ENCODE peak calls at places on chromosomes 1 and 21, in eight cellular contexts. J is stimulated activated CD8-positive, alpha-beta memory T cell treated with anti-CD3 and anti-CD28 coated beads, Interleukin-2, amount 100 ng/mL, for 48 hours; T is caudate nucleus; P is lung; O is lower leg skin; B is stimulated activated CD4-positive, alpha-beta T cell treated with anti-CD3 and anti-CD28 coated beads, Interleukin-12 subunit alpha, Interleukin-12 subunit beta, amount 100 ng/mL, for 4 hours; A is HAP-1; X is glomerular endothelial cell. R is an unnamed sample.

GRCh38 chr1:10943991-10944730 is 68.3 kb upstream of the TARDBP start:
- DNase-seq in B (no peak), J (no peak), O (no peak), T (no peak), P (no peak), X (no peak), A (no peak), R (no peak)

GRCh38 chr1:235014756-235015155 is 113.9 kb downstream of the TOMM20 start:
- DNase-seq in A (no peak), O (peak), T (no peak), J (no peak), P (no peak), B (no peak), X (no peak), R (no peak)

GRCh38 chr1:211352985-211353515 is 26.4 kb downstream of the TRAF5 start:
- DNase-seq in A (peak), J (peak), O (peak), B (peak), T (no peak), X (no peak), P (peak), R (peak)

GRCh38 chr1:33388989-33389771 is 41.7 kb downstream of the PHC2 start:
- DNase-seq in X (no peak), A (no peak), T (no peak), O (no peak), P (no peak), B (no peak), J (no peak), R (no peak)

GRCh38 chr1:53576381-53576801 is 117.2 kb downstream of the DMRTB1 start:
- DNase-seq in A (no peak), O (peak), X (no peak), P (no peak), J (no peak), T (no peak), B (no peak), R (no peak)

GRCh38 chr1:235513495-235514366 is 9.5 kb upstream of the B3GALNT2 start:
- DNase-seq in O (no peak), B (no peak), A (peak), T (no peak), P (no peak), X (no peak), J (no peak), R (no peak)

GRCh38 chr1:211356723-211357418 is 30.2 kb downstream of the TRAF5 start:
- DNase-seq in P (no peak), O (no peak), J (no peak), B (no peak), X (no peak), T (no peak), A (peak), R (no peak)

GRCh38 chr1:33348676-33349080 is 27.8 kb upstream of the A3GALT2 start:
- DNase-seq in T (no peak), X (no peak), B (peak), P (no peak), O (peak), A (peak), J (peak), R (no peak)

GRCh38 chr1:161013591-161014513 is 7.1 kb downstream of the F11R start:
- DNase-seq in P (peak), X (peak), B (peak), A (no peak), J (peak), T (no peak), O (peak), R (peak)

GRCh38 chr1:24875976-24876609 is 54.0 kb downstream of the RUNX3 start:
- DNase-seq in P (no peak), A (no peak), X (no peak), T (no peak), O (peak), B (no peak), J (no peak), R (no peak)

GRCh38 chr1:11515403-11516300 is 36.7 kb downstream of the DISP3 start:
- DNase-seq in J (no peak), B (no peak), P (no peak), A (no peak), O (peak), T (no peak), X (no peak), R (no peak)

GRCh38 chr1:228555074-228555989 is 68.2 kb downstream of the RNF187 start:
- DNase-seq in T (no peak), B (peak), O (peak), P (no peak), X (no peak), A (no peak), J (peak), R (no peak)

GRCh38 chr1:240385985-240386978 is 225.7 kb downstream of the GREM2 start:
- DNase-seq in J (no peak), B (no peak), O (no peak), A (no peak), X (no peak), P (no peak), T (no peak), R (no peak)

GRCh38 chr1:182764029-182764768 is 25.4 kb upstream of the NPL start:
- DNase-seq in O (no peak), X (no peak), T (no peak), B (no peak), J (no peak), P (no peak), A (no peak), R (no peak)

GRCh38 chr1:36425791-36426190 is 24.5 kb downstream of the OSCP1 start:
- DNase-seq in T (no peak), A (no peak), X (no peak), J (no peak), O (no peak), B (no peak), P (no peak), R (no peak)

GRCh38 chr21:21712761-21713558 is 714.8 kb downstream of the NCAM2 start:
- DNase-seq in A (peak), O (no peak), P (no peak), T (no peak), B (no peak), J (no peak), X (no peak), R (no peak)

GRCh38 chr1:90459570-90459969 is 257.5 kb downstream of the BARHL2 start:
- DNase-seq in P (no peak), A (no peak), T (no peak), O (no peak), J (no peak), X (no peak), B (no peak), R (no peak)

GRCh38 chr1:204760350-204761134 is 75.0 kb upstream of the LRRN2 start:
- DNase-seq in O (no peak), J (no peak), P (no peak), B (no peak), T (no peak), X (no peak), A (no peak), R (no peak)

GRCh38 chr1:20212685-20213331 is 26.5 kb upstream of the PLA2G2C start:
- DNase-seq in T (no peak), X (no peak), J (peak), O (peak), A (peak), P (peak), B (peak), R (peak)

GRCh38 chr1:5975133-5975880 is 16.9 kb downstream of the NPHP4 start:
- DNase-seq in O (no peak), X (no peak), A (no peak), B (peak), P (no peak), T (no peak), J (peak), R (no peak)

GRCh38 chr1:231312389-231312788 is 25.3 kb downstream of the EXOC8 start:
- DNase-seq in P (no peak), O (peak), X (no peak), A (no peak), T (no peak), B (no peak), J (no peak), R (no peak)

GRCh38 chr1:145702826-145703225 is 4.3 kb downstream of the PDZK1 start:
- DNase-seq in O (peak), T (no peak), A (no peak), P (no peak), X (no peak), J (no peak), B (no peak), R (no peak)

GRCh38 chr1:189859385-189859977 is 618.2 kb downstream of the BRINP3 start:
- DNase-seq in T (no peak), X (no peak), J (no peak), O (no peak), B (peak), P (no peak), A (no peak), R (peak)

GRCh38 chr1:235015291-235015990 is 113.2 kb downstream of the TOMM20 start:
- DNase-seq in A (no peak), T (no peak), O (peak), J (peak), P (no peak), X (no peak), B (no peak), R (no peak)

GRCh38 chr1:212514056-212514614 is 81.4 kb downstream of the NENF start:
- DNase-seq in O (no peak), B (peak), J (no peak), A (no peak), X (no peak), P (peak), T (no peak), R (no peak)

GRCh38 chr1:86582161-86582560 is 35.3 kb downstream of the CLCA4 start:
- DNase-seq in O (no peak), X (no peak), B (no peak), P (no peak), J (no peak), T (no peak), A (no peak), R (no peak)

GRCh38 chr1:184036517-184036949 is 995 bp downstream of the COLGALT2 start:
- DNase-seq in O (no peak), T (no peak), P (no peak), X (no peak), B (no peak), J (peak), A (peak), R (no peak)

GRCh38 chr1:31038360-31038759 is 27.2 kb downstream of the PUM1 start:
- DNase-seq in O (no peak), P (no peak), X (no peak), A (no peak), T (no peak), B (no peak), J (no peak), R (no peak)

GRCh38 chr1:235417101-235417697 is 50.0 kb downstream of the TBCE start:
- DNase-seq in P (peak), J (peak), X (peak), T (no peak), A (peak), B (peak), O (peak), R (peak)

GRCh38 chr1:119005870-119006405 is 17.8 kb upstream of the TBX15 start:
- DNase-seq in A (no peak), B (no peak), X (no peak), O (no peak), T (no peak), P (no peak), J (no peak), R (no peak)

GRCh38 chr1:230500063-230500462 is 73.9 kb upstream of the PGBD5 start:
- DNase-seq in P (no peak), O (no peak), X (no peak), A (no peak), T (no peak), B (no peak), J (no peak), R (no peak)